ENCODE peak calls at places on chromosomes 3 and 15, in four cellular contexts. L is AG04450, J is fibroblast of pulmonary artery, K is foreskin fibroblast. Y is an unnamed sample.

GRCh38 chr15:61421470-61421869 is 192.4 kb upstream of the RORA start:
- DNase-seq in L (no peak), K (no peak), J (no peak), Y (no peak)

GRCh38 chr15:73051402-73051810 is 857 bp upstream of the NEO1 start:
- DNase-seq in J (no peak), K (no peak), L (no peak), Y (no peak)

GRCh38 chr15:39534996-39535395 is 45.9 kb upstream of the THBS1 start:
- DNase-seq in L (no peak), J (no peak), K (no peak), Y (no peak)

GRCh38 chr3:55500555-55501340 is 13.6 kb upstream of the WNT5A start:
- DNase-seq in J (no peak), L (no peak), K (no peak), Y (no peak)

GRCh38 chr3:193372783-193373182 is 5.8 kb downstream of the ATP13A5 start:
- DNase-seq in L (no peak), J (no peak), K (no peak), Y (no peak)

GRCh38 chr3:53092942-53093341 is 37.3 kb downstream of the RFT1 start:
- DNase-seq in K (no peak), J (peak; percentile 59), L (no peak), Y (no peak)

GRCh38 chr3:170714562-170715535 is 129.0 kb upstream of the SLC7A14 start:
- DNase-seq in L (no peak), K (peak; percentile 64), J (peak; percentile 48), Y (no peak)

GRCh38 chr3:50486219-50486888 is 17.1 kb downstream of the CACNA2D2 start:
- DNase-seq in L (no peak), K (no peak), J (no peak), Y (no peak)

GRCh38 chr3:131812433-131812832 is 222.4 kb downstream of the CPNE4 start:
- DNase-seq in J (no peak), K (peak; percentile 47), L (no peak), Y (no peak)

GRCh38 chr15:86591994-86592746 is 512.5 kb downstream of the AGBL1 start:
- DNase-seq in K (no peak), L (no peak), J (no peak), Y (no peak)

GRCh38 chr3:107987036-107987557 is 103.7 kb downstream of the CD47 start:
- DNase-seq in L (peak; percentile 91), K (peak; percentile 85), J (peak; percentile 100), Y (peak; percentile 90)

GRCh38 chr15:64361259-64361658 is 5.3 kb upstream of the CSNK1G1 start:
- DNase-seq in L (no peak), K (no peak), J (no peak), Y (no peak)

GRCh38 chr3:98999675-99000074 is 98.2 kb upstream of the DCBLD2 start:
- DNase-seq in K (no peak), L (no peak), J (no peak), Y (no peak)

GRCh38 chr15:68536331-68537095 is 42.3 kb upstream of the CORO2B start:
- DNase-seq in K (peak; percentile 51), J (peak; percentile 92), L (peak; percentile 90), Y (peak; percentile 93)

GRCh38 chr3:149717391-149718056 is 34.8 kb downstream of the COMMD2 start:
- DNase-seq in J (peak; percentile 90), K (peak; percentile 61), L (peak; percentile 45), Y (peak; percentile 60)

GRCh38 chr15:78810377-78811123 is 714 bp downstream of the ADAMTS7 start:
- DNase-seq in L (no peak), J (peak; percentile 47), K (peak; percentile 12), Y (no peak)

GRCh38 chr3:180828001-180828720 is 84.3 kb upstream of the FXR1 start:
- DNase-seq in J (no peak), L (no peak), K (no peak), Y (no peak)

GRCh38 chr3:13082677-13083076 is 9.4 kb upstream of the IQSEC1 start:
- DNase-seq in K (no peak), J (no peak), L (no peak), Y (no peak)

GRCh38 chr3:105369501-105370371 is 3.0 kb downstream of the ALCAM start:
- DNase-seq in L (no peak), K (peak; percentile 62), J (peak; percentile 84), Y (no peak)

GRCh38 chr3:35737080-35737479 is 97.8 kb downstream of the ARPP21 start:
- DNase-seq in L (no peak), K (no peak), J (no peak), Y (no peak)

GRCh38 chr3:118544458-118544857 is 490.2 kb downstream of the IGSF11 start:
- DNase-seq in K (no peak), L (no peak), J (no peak), Y (no peak)

GRCh38 chr3:67655364-67656121 is 1.1 kb upstream of the SUCLG2 start:
- DNase-seq in L (no peak), J (no peak), K (no peak), Y (no peak)

GRCh38 chr3:87468235-87468634 is 191.9 kb upstream of the POU1F1 start:
- DNase-seq in J (no peak), L (no peak), K (no peak), Y (no peak)

GRCh38 chr3:188037965-188038581 is 115.9 kb upstream of the LPP start:
- DNase-seq in L (no peak), K (no peak), J (no peak), Y (no peak)

DNA sequence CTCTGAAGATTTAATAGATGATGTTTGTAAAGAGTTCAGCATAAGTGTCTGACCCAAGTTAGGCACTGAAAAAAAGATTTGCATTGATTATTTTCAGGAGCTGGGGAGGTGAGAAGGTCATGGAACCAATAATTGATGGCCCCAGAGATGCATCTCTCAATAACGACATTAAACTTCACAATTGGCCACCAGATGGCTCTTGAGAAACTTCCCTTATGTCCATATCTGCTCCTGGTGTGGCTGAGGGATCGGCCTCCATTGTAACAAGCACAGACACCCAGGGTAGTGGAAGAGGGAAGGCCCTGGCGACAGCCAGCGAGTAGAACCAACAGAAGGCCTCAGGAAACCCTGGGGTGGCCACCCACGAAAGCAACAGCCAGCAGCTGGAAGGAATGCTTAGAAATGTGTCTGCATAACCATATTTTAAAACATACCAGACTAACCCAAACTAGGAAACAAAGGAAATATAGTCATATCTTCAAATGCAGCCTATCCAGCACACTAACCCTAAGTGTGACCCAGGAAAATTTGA is 536.7 kb downstream of the SOX2 start:
- DNase-seq in L (no peak), J (no peak), K (no peak), Y (no peak)
- TF ChIP-seq CTCF in L (no peak), J (no peak), K (no peak), Y (no peak)

GRCh38 chr15:101440846-101441590 is 48.5 kb downstream of the PCSK6 start:
- DNase-seq in L (no peak), J (no peak), K (no peak), Y (no peak)

GRCh38 chr15:101439285-101439919 is 50.1 kb downstream of the PCSK6 start:
- DNase-seq in J (peak; percentile 57), K (no peak), L (no peak), Y (no peak)

GRCh38 chr15:101439920-101440319 is 49.6 kb downstream of the PCSK6 start:
- DNase-seq in K (peak; percentile 67), L (no peak), J (peak; percentile 78), Y (peak; percentile 57)

GRCh38 chr15:101442272-101442671 is 47.2 kb downstream of the PCSK6 start:
- DNase-seq in J (no peak), K (no peak), L (no peak), Y (no peak)

GRCh38 chr15:101441706-101442105 is 47.8 kb downstream of the PCSK6 start:
- DNase-seq in K (no peak), J (no peak), L (no peak), Y (no peak)
- TF ChIP-seq CTCF in K (no peak), J (no peak), L (no peak), Y (no peak)

DNA sequence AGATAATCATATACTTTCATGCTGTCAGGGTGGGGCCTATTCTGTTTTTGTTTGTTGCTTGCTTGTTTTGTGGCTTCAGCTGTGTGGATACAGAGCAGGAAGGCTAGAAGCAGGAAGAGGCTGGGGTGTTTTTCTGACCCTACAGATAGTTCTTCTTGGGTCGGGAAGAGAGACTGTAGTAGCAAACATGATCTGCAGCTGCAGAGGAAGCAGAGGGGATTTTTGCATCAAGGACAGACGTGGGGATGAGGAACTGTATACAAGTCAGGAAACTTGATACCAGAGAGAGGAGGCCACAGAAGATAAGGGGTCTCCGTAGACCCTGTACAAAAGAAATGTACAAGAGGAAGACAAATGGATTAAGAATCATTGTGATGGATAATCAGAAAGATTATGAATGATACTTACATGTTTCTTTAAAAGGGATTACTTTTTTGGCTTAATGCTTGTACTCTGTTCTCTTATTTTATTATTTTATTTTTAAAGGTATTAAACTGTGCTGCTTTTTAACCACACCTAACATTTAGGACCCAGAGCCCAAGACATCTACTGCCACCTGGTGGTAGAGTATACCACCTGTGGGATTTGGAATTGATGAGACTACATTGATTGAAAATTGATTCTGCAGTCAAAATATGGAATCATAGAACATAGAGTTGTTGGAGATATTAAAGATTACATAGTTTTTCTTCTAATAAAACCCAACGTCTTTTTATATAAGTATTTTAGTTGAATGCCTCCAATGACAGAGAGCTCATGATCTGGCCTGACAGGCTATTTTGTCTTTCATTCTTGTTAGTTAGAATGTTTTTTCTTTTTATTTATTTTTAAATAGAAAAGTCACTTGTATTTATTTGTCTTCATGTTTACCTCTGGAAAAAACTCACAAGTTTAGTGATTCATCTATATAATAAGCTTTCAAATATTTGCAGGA is 87.3 kb upstream of the ROPN1 start:
- DNase-seq in K (peak; percentile 24), L (no peak), J (peak; percentile 57), Y (no peak)
- TF ChIP-seq CTCF in K (peak; percentile 71), L (peak; percentile 81), J (peak; percentile 83), Y (peak; percentile 76)

DNA sequence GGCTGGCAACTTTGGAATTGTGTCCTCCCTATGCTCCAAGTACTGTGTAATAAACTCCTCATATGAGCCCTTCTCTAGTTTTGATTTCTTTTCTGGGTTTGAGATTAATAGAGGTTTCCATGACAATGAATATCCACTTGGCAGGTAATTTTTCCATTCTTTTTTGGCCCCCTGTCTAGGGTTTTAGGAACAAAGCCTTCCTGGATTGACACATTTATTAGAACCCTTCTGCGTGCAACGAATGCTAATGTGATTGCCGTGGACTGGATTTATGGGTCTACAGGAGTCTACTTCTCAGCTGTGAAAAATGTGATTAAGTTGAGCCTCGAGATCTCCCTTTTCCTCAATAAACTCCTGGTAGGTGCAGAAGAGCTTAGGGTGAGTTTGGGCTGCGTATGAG is 10.9 kb downstream of the PLA1A start:
- DNase-seq in L (no peak), K (no peak), J (no peak), Y (no peak)
- TF ChIP-seq CTCF in L (no peak), K (no peak), J (no peak), Y (no peak)

GRCh38 chr3:161274691-161275298 is 53.7 kb downstream of the NMD3 start:
- DNase-seq in K (peak; percentile 23), L (peak; percentile 26), J (peak; percentile 74), Y (no peak)
- TF ChIP-seq CTCF in K (peak; percentile 73), L (peak; percentile 73), J (peak; percentile 71), Y (peak; percentile 61)

GRCh38 chr3:83770664-83771402 is 1188.0 kb upstream of the CADM2 start:
- DNase-seq in L (no peak), K (no peak), J (no peak), Y (no peak)
- TF ChIP-seq CTCF in L (no peak), K (no peak), J (no peak), Y (no peak)

DNA sequence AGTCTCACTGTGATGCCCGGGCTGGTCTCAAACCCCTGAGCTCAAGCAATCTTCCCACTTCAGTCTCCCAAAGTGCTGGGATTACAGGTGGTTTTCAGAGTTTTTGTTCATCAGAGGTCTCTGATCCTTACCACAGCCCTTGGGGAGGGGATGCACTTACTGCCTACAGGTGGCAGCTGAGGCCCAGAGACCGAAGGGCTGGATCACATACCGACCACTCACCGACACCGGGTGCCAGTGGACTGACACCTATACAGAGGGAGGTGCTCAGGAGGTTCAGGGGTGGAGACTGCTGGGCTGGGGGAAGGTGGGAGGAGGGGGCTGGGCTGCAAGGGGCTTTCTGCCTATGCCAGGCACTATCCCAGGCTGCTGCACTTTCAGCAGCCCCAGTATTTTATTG is 19.5 kb downstream of the DUSP7 start:
- DNase-seq in K (no peak), J (no peak), L (no peak), Y (no peak)
- TF ChIP-seq CTCF in K (no peak), J (no peak), L (no peak), Y (no peak)